ENCODE peak calls at places on chromosomes 11 and 22, in five cellular contexts. E is K562, D is H1, P is GM12878, L is HepG2. B is an unnamed sample.

GRCh38 chr11:27174026-27174425 is 133.4 kb downstream of the BBOX1 start:
- DNase-seq in P (no peak), L (peak; percentile 8), D (no peak), E (no peak), B (no peak)

GRCh38 chr11:783581-784015 is 6.3 kb downstream of the CEND1 start:
- DNase-seq in E (no peak), D (peak; percentile 94), P (no peak), L (no peak), B (peak; percentile 78)

GRCh38 chr11:110704210-110704864 is 7.9 kb downstream of the ARHGAP20 start:
- DNase-seq in P (no peak), E (no peak), D (no peak), L (no peak), B (no peak)

GRCh38 chr22:41028841-41029240 is 63.6 kb upstream of the EP300 start:
- DNase-seq in P (no peak), E (no peak), L (peak; percentile 64), D (no peak), B (no peak)

GRCh38 chr22:36136988-36137387 is 23.6 kb downstream of the APOL3 start:
- DNase-seq in L (no peak), P (no peak), E (no peak), D (no peak), B (no peak)

GRCh38 chr22:29470159-29470855 is 9.7 kb upstream of the NEFH start:
- DNase-seq in E (peak; percentile 83), P (no peak), L (peak; percentile 26), D (peak; percentile 81), B (peak; percentile 62)

GRCh38 chr22:25680949-25681348 is 61.0 kb upstream of the MYO18B start:
- DNase-seq in P (no peak), E (no peak), L (no peak), D (no peak), B (no peak)

GRCh38 chr11:23932485-23932898 is 564.4 kb upstream of the LUZP2 start:
- DNase-seq in P (no peak), D (no peak), E (no peak), L (no peak), B (no peak)

GRCh38 chr11:61055776-61056175 is 46.5 kb upstream of the CD5 start:
- DNase-seq in E (no peak), L (no peak), P (no peak), D (no peak), B (no peak)

GRCh38 chr11:113270080-113270479 is 44.3 kb upstream of the TTC12 start:
- DNase-seq in P (no peak), L (no peak), D (no peak), E (no peak), B (no peak)

GRCh38 chr11:17734986-17735822 is 623 bp downstream of the KCNC1 start:
- DNase-seq in P (no peak), E (peak; percentile 71), L (peak; percentile 33), D (no peak), B (no peak)

GRCh38 chr11:76665172-76665571 is 5.4 kb downstream of the LRRC32 start:
- DNase-seq in P (no peak), L (no peak), D (no peak), E (no peak), B (no peak)

GRCh38 chr22:25548866-25549464 is 15.5 kb upstream of the GRK3 start:
- DNase-seq in L (no peak), P (no peak), D (no peak), E (no peak), B (no peak)

GRCh38 chr11:21475276-21475675 is 717.6 kb upstream of the ANO5 start:
- DNase-seq in P (no peak), E (no peak), L (no peak), D (no peak), B (no peak)

GRCh38 chr22:49694462-49695260 is 133.0 kb downstream of the BRD1 start:
- DNase-seq in E (no peak), P (no peak), L (no peak), D (no peak), B (no peak)

GRCh38 chr11:112797653-112798293 is 163.4 kb upstream of the NCAM1 start:
- DNase-seq in E (peak; percentile 68), D (peak; percentile 43), L (peak; percentile 3), P (no peak), B (no peak)

GRCh38 chr11:62444271-62444833 is 25.5 kb downstream of the SCGB1A1 start:
- DNase-seq in D (no peak), P (peak; percentile 16), L (no peak), E (no peak), B (no peak)

GRCh38 chr11:2201542-2201941 is 29.9 kb upstream of the TH start:
- DNase-seq in L (no peak), E (no peak), D (no peak), P (no peak), B (no peak)

GRCh38 chr11:56750190-56750589 is 1.7 kb upstream of the OR9G4 start:
- DNase-seq in D (peak; percentile 9), L (peak; percentile 23), E (no peak), P (no peak), B (no peak)

GRCh38 chr11:27216268-27217149 is 146.5 kb downstream of the CCDC34 start:
- DNase-seq in E (no peak), D (no peak), P (no peak), L (no peak), B (no peak)

GRCh38 chr11:844693-845644 is 2.3 kb downstream of the TSPAN4 start:
- DNase-seq in E (peak; percentile 69), D (peak; percentile 67), L (peak; percentile 88), P (no peak), B (no peak)

GRCh38 chr11:46666982-46667590 is 33.3 kb downstream of the ARHGAP1 start:
- DNase-seq in D (no peak), P (no peak), L (no peak), E (no peak), B (no peak)

GRCh38 chr11:46668480-46669085 is 31.8 kb downstream of the ARHGAP1 start:
- DNase-seq in E (no peak), D (no peak), L (no peak), P (no peak), B (no peak)

GRCh38 chr11:46664612-46665011 is 35.8 kb downstream of the ARHGAP1 start:
- DNase-seq in D (no peak), P (no peak), E (peak; percentile 66), L (no peak), B (no peak)

GRCh38 chr11:46665356-46665755 is 35.1 kb downstream of the ARHGAP1 start:
- DNase-seq in P (no peak), E (no peak), L (no peak), D (no peak), B (no peak)

DNA sequence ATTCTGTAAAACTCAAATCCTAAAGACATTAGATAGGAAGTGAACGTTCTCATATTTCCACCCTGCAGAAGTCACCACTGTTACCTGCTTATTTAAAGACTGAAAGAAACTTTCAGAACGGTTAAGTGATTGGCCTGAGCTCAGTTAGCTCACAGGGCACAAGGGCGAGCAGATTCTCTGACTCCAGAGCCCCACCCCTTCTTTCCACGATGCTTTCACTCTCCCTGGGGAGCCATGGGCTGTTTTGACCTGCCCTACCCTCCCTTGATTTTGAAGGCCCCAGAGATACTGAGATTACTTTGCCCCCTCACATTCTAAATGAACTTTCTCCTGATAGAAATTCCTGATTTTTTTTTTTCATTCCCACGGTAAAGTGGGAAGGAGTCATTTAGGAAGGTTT is 33.9 kb downstream of the ARHGAP1 start:
- DNase-seq in D (no peak), E (no peak), P (no peak), L (no peak), B (no peak)
- TF ChIP-seq JUND in D (no peak), E (no peak), P (no peak), L (no peak), B (no peak)

GRCh38 chr11:14538926-14539554 is 18.9 kb upstream of the PSMA1 start:
- DNase-seq in D (no peak), P (no peak), E (no peak), L (no peak), B (no peak)

GRCh38 chr11:14539867-14540475 is 19.8 kb upstream of the PSMA1 start:
- DNase-seq in D (no peak), E (no peak), L (no peak), P (no peak), B (no peak)

GRCh38 chr11:14538271-14538925 is 18.2 kb upstream of the PSMA1 start:
- DNase-seq in D (no peak), L (no peak), E (no peak), P (no peak), B (no peak)

GRCh38 chr11:14541180-14541579 is 21.0 kb upstream of the PSMA1 start:
- DNase-seq in L (peak; percentile 36), P (no peak), E (no peak), D (no peak), B (no peak)

GRCh38 chr11:14537134-14537599 is 17.0 kb upstream of the PSMA1 start:
- DNase-seq in L (peak; percentile 20), P (no peak), E (peak; percentile 54), D (no peak), B (no peak)
- TF ChIP-seq ZNF274 in L (no peak), P (no peak), E (no peak), D (no peak), B (no peak)

GRCh38 chr11:44322243-44322642 is 12.3 kb upstream of the ALX4 start:
- DNase-seq in L (no peak), E (no peak), P (no peak), D (no peak), B (no peak)

GRCh38 chr11:44319170-44319551 is 9.2 kb upstream of the ALX4 start:
- DNase-seq in P (no peak), L (no peak), D (no peak), E (no peak), B (no peak)

GRCh38 chr11:44319552-44320288 is 9.8 kb upstream of the ALX4 start:
- DNase-seq in P (no peak), D (no peak), E (peak; percentile 54), L (no peak), B (no peak)

GRCh38 chr11:44320289-44320973 is 10.5 kb upstream of the ALX4 start:
- DNase-seq in P (no peak), E (no peak), L (no peak), D (no peak), B (no peak)

DNA sequence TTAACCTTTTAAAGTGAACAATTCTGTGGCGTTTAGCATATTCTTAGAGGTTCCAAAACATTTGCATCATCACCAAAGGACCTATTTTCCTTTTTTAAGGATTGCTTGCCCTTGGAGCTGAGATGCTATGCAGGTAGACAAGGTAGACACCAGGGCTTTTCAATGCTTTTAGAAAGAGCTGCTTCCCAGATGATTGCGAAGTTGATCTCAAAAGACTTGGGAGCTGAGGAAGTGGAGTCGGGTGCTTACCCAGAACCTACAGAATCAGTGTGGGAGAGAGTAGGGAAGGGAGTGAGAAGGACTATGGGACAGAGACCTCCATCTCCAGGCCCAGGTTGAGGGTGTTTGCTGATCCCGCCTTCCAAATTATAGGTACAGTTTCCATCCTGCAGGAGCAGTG is 11.1 kb upstream of the ALX4 start:
- DNase-seq in E (no peak), D (no peak), P (no peak), L (no peak), B (no peak)
- H3K4me3 ChIP-seq in E (no peak overlapping the region), D (no peak overlapping the region), P (no peak overlapping the region), L (no peak overlapping the region), B (no peak overlapping the region)

DNA sequence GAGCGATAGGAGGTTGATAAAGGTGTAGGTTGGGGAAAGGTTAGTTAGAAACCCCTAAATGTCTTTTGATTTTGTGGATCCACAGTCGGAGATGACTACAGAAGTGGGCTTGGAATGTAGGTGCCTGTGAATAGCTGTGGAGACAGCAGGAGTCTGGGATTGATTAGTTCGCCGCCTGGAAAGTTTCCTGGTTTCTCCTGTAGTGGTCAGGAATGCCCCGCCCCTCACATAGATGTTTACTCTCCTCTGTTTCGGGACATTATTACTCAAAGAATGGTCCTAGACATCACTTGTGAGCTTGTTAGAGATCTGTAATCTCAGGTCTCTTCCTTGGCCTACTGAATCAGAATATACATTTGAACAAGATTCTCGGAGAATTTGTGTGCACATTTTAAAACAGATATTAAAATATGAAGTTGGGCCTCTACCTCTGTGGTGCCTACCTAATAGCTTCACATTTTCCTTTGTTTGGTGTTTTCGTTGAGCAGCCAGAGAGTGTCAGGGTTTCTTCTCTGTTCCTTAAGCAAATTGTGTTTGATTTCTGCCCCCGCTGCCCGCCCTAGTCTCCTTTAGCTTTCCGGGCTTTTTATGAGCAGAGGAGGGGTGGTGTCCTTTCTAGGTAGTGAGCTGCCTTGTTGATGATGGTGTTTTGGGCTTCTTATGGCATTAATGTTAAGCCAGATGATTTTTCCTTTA is 89.4 kb downstream of the PPP6R3 start:
- DNase-seq in L (no peak), D (no peak), P (no peak), E (no peak), B (no peak)
- TF ChIP-seq JUND in L (no peak), D (no peak), P (no peak), E (no peak), B (no peak)